ENCODE peak calls at places on chromosomes 7 and 10, in five cellular contexts. W, D, U, L and B are unnamed samples.

GRCh38 chr7:107972075-107972482 is 30.9 kb downstream of the LAMB1 start:
- DNase-seq in W (no peak), D (no peak), U (no peak), L (no peak), B (peak)

GRCh38 chr10:93916257-93917063 is 22.7 kb downstream of the SLC35G1 start:
- DNase-seq in W (no peak), D (no peak), U (no peak), L (no peak), B (peak)

GRCh38 chr10:3163879-3164278 is 8.7 kb downstream of the PITRM1 start:
- DNase-seq in W (no peak), D (no peak), U (no peak), L (no peak), B (no peak)

GRCh38 chr7:44056681-44057080 is 8.7 kb downstream of the PGAM2 start:
- DNase-seq in W (peak), D (no peak), U (no peak), L (peak), B (no peak)

GRCh38 chr10:96643920-96644319 is 57.1 kb upstream of the TM9SF3 start:
- DNase-seq in W (no peak), D (no peak), U (no peak), L (no peak), B (no peak)

GRCh38 chr10:74051729-74052342 is 53.9 kb downstream of the VCL start:
- DNase-seq in W (no peak), D (no peak), U (no peak), L (no peak), B (no peak)

GRCh38 chr10:73889014-73889413 is 14.7 kb upstream of the CAMK2G start:
- DNase-seq in W (peak), D (no peak), U (no peak), L (peak), B (peak)

GRCh38 chr10:103759100-103759781 is 96.1 kb downstream of the SH3PXD2A start:
- DNase-seq in W (no peak), D (no peak), U (peak), L (peak), B (peak)

GRCh38 chr10:60230892-60231291 is 158.8 kb downstream of the ANK3 start:
- DNase-seq in W (no peak), D (no peak), U (no peak), L (no peak), B (peak)

GRCh38 chr7:122622682-122623081 is 76.2 kb downstream of the RNF133 start:
- DNase-seq in W (no peak), D (no peak), U (no peak), L (no peak), B (no peak)

GRCh38 chr7:116780966-116781365 is 81.4 kb upstream of the CAPZA2 start:
- DNase-seq in W (peak), D (no peak), U (no peak), L (no peak), B (no peak)

GRCh38 chr10:46539596-46540411 is 16.7 kb downstream of the GPRIN2 start:
- DNase-seq in W (peak), D (no peak), U (no peak), L (peak), B (peak)

GRCh38 chr7:107917770-107918651 is 27.0 kb downstream of the DLD start:
- DNase-seq in W (no peak), D (no peak), U (no peak), L (no peak), B (no peak)

GRCh38 chr10:104293781-104294321 is 24.9 kb downstream of the GSTO2 start:
- DNase-seq in W (no peak), D (no peak), U (no peak), L (no peak), B (no peak)

GRCh38 chr7:139602143-139602722 is 78.7 kb downstream of the CLEC2L start:
- DNase-seq in W (no peak), D (no peak), U (peak), L (no peak), B (peak)

GRCh38 chr10:69846252-69847000 is 44.7 kb downstream of the COL13A1 start:
- DNase-seq in W (no peak), D (no peak), U (no peak), L (peak), B (no peak)

GRCh38 chr7:52369922-52370321 is 665.5 kb upstream of the POM121L12 start:
- DNase-seq in W (no peak), D (no peak), U (no peak), L (no peak), B (no peak)

GRCh38 chr10:1074063-1074747 is 18.0 kb downstream of the WDR37 start:
- DNase-seq in W (no peak), D (no peak), U (no peak), L (no peak), B (no peak)
- TF ChIP-seq CTCF in W (no peak), D (no peak), U (peak), L (peak), B (peak)

GRCh38 chr7:55252386-55252785 is 112.8 kb upstream of the LANCL2 start:
- DNase-seq in W (no peak), D (no peak), U (no peak), L (no peak), B (no peak)

GRCh38 chr7:55255501-55256445 is 109.4 kb upstream of the LANCL2 start:
- DNase-seq in W (peak), D (peak), U (peak), L (peak), B (peak)

GRCh38 chr7:55254242-55254595 is 110.9 kb upstream of the LANCL2 start:
- DNase-seq in W (no peak), D (no peak), U (no peak), L (no peak), B (no peak)

GRCh38 chr7:55253188-55253587 is 111.9 kb upstream of the LANCL2 start:
- DNase-seq in W (no peak), D (no peak), U (no peak), L (no peak), B (no peak)

DNA sequence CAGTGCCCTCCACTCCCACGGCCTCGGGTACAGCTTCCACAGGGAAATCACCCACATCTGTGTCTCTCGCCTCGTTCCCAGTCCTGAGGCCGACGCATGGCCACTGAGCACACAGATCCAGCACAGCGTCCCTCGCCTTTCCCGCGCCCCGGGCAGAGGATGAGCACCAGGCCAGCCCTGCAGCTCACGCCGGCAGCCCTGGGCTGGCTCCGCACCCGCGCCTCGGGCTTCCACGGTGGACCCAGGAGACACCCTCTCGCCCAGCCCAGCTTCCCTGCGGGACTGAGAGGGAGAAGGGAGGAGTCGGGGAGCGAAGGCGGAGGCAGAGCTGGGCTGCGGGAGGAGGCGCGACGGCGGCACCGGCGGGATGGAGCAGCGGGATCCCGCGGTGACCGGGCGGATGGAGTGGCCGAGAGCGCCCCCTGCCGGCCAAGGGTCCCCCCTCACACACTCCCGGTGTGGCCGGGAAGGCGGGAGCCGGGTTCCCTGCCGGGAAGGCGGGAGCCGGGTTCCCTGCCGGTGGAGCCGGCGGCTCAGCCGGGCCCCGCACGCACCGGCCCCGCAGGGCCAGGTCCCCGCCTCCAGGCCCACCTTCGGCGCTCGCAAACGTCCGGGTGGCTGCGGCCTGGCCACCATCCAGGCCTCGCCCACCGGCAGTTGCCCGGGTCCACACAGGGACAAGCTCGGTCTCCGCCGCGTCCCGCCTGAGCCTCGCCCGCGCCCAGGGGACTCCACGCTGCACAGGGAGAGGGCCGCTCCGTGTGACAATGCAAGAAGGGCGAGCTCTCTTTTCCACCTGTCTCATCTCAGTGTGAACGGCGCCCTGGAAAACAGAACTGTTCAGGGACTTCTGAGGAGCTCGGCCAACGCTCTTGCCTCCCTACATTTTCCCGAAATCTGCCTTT is 110.3 kb upstream of the LANCL2 start:
- DNase-seq in W (peak), D (peak), U (peak), L (peak), B (peak)
- TF ChIP-seq CTCF in W (peak), D (peak), U (peak), L (peak), B (peak)

GRCh38 chr7:74185636-74186035 is 11.5 kb downstream of the EIF4H start:
- DNase-seq in W (no peak), D (no peak), U (no peak), L (no peak), B (peak)

GRCh38 chr7:74183142-74183541 is 9.0 kb downstream of the EIF4H start:
- DNase-seq in W (no peak), D (no peak), U (no peak), L (no peak), B (no peak)

GRCh38 chr7:74185016-74185415 is 10.9 kb downstream of the EIF4H start:
- DNase-seq in W (no peak), D (no peak), U (no peak), L (no peak), B (no peak)

GRCh38 chr7:74182453-74183090 is 8.4 kb downstream of the EIF4H start:
- DNase-seq in W (no peak), D (no peak), U (no peak), L (no peak), B (no peak)

GRCh38 chr7:74183653-74184450 is 9.7 kb downstream of the EIF4H start:
- DNase-seq in W (no peak), D (no peak), U (no peak), L (no peak), B (no peak)
- TF ChIP-seq CTCF in W (no peak), D (no peak), U (peak), L (peak), B (peak)

GRCh38 chr10:106727170-106727569 is 437.3 kb downstream of the SORCS1 start:
- DNase-seq in W (no peak), D (no peak), U (no peak), L (no peak), B (no peak)
- TF ChIP-seq CTCF in W (no peak), D (no peak), U (no peak), L (no peak), B (no peak)

DNA sequence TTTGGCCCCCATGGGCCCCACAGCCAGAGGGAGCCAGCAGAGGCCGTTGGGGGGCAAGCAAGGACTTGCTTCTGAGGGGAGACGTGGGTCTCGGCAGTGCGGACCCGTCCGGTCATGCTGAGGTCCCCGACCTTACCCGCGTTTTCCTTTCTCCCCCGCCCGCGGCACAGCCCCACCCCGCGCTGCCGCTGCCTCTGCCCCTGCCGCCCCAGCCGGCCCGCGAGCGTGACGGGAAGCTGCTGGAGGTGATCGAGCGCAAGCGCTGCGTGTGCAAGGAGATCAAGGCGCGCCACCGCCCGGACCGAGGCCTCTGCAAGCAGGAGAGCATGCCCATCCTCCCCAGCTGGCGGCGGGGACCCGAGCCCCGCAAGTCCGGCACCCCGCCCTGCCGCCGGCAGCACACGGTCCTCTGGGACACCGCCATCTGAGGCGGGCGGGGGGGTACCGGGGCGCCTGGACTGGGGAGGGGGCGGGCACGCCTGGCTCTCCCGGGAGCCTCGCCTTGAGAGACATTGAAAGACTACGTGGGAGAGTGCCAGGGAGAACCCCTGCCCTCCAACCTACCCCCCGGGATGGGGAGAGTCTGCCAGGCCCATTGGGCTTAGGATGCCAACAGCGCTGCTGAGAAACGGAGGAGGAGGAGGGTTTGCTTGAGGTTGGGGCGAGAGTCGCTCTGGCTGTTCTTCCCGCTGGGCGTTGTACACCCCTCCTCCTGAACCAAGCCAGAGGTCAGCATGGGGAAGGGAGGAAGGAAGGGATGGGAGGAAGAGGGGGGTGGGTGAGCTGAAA is 9.9 kb downstream of the NYAP1 start:
- DNase-seq in W (no peak), D (peak), U (peak), L (peak), B (no peak)
- TF ChIP-seq CTCF in W (no peak), D (no peak), U (peak), L (no peak), B (no peak)

DNA sequence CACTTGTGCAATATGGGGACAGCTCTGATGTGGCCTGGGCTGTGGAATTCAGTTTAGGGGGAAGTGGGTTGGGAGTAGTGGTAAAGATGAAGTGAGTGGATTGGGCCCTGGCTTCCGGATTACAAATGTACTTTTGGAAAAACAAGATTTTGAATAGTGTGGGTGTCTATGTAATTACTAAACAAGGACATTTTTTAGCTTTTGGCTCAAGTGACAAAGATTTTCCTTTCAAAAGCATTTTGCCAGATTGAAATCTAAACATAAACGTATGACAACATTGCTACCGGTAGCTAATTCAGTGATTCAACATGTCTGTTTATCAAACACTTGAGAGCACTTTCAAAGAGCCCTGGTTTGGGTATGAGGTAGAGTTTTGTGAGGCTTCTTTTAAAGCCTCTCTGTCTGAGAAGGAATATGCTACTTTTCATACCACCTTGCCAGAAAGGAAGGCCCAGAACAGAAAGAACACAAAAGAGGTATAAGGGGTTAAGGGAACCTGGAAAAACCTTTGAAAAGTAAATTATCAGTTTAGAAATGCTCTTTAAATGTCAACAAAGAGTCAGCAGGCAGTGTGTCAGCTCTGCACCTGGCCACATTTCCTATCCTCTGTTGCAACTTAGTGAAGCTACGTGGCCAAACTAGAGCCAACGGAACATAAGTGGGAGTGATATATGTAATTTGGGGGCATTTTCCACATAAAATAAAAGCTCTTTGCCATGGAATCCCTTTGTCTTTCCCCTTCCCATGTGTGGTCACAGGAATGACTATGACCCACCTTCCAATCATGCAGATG is 516.1 kb downstream of the NRG3 start:
- DNase-seq in W (no peak), D (no peak), U (no peak), L (no peak), B (no peak)
- TF ChIP-seq CTCF in W (no peak), D (no peak), U (no peak), L (no peak), B (no peak)

DNA sequence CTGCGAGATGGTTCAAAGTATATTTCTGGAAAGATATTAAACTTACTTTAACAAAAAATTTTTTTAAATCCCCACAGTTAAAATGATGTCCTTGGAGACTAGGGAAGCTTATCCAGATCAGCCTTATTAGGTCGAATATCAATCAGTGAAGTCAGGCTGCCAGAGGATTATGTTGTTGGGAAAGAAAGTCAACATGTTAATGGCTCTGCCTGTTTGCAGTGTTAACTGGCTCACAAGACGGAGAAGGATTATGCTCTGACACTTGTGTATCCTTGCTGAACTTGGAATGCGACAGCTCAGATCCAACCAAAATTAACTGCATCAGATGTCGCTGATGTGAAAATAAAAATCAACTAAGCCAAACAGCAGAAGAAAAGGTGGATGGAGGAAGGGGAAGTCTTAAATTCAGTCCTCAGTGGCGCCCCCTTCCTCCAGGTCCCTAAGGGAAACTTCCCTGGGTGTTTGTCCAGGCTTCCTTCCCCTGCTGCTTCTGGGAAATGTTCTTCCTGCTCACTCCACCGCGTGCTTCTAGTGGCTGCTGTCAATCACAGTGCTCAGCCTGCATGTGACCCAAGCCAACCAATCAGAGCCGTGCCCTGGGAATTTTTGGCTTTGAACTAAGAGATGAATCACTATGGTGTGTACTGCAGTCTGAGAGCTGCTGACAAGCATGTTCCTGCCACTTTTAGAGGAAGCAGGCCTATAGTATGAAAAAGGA is 690.4 kb upstream of the NRP1 start:
- DNase-seq in W (no peak), D (no peak), U (no peak), L (peak), B (peak)
- TF ChIP-seq CTCF in W (no peak), D (no peak), U (no peak), L (no peak), B (no peak)